ENCODE peak calls at places on chromosomes 5 and 9, in seven cellular contexts. One of them, this sample, is unnamed.

GRCh38 chr9:135070964-135071735 is 16.3 kb upstream of the OLFM1 start:
- DNase-seq in activated CD4-positive, alpha-beta T cell treated with anti-CD3 and anti-CD28 coated beads, Interleukin-2, amount 50 U/mL, for 1 hour: no peak
- DNase-seq in AML-193: no peak
- DNase-seq in Kasumi-1: no peak
- DNase-seq in NCI-H1105: no peak
- DNase-seq in NAMALWA: no peak
- DNase-seq in activated gamma-delta T cell treated with Interleukin-2 at 50 U/mL for 16 hours: no peak
- DNase-seq in this sample: no peak

GRCh38 chr5:3120013-3120412 is 368.5 kb upstream of the IRX2 start:
- DNase-seq in activated CD4-positive, alpha-beta T cell treated with anti-CD3 and anti-CD28 coated beads, Interleukin-2, amount 50 U/mL, for 1 hour: no peak
- DNase-seq in AML-193: no peak
- DNase-seq in Kasumi-1: no peak
- DNase-seq in NCI-H1105: no peak
- DNase-seq in NAMALWA: no peak
- DNase-seq in activated gamma-delta T cell treated with Interleukin-2 at 50 U/mL for 16 hours: no peak
- DNase-seq in this sample: no peak

GRCh38 chr9:19149230-19149629 is 21.9 kb upstream of the PLIN2 start:
- DNase-seq in activated CD4-positive, alpha-beta T cell treated with anti-CD3 and anti-CD28 coated beads, Interleukin-2, amount 50 U/mL, for 1 hour: no peak
- DNase-seq in AML-193: no peak
- DNase-seq in Kasumi-1: no peak
- DNase-seq in NCI-H1105: no peak
- DNase-seq in NAMALWA: no peak
- DNase-seq in activated gamma-delta T cell treated with Interleukin-2 at 50 U/mL for 16 hours: no peak
- DNase-seq in this sample: no peak

GRCh38 chr9:101119206-101119819 is 90.8 kb downstream of the PLPPR1 start:
- DNase-seq in activated CD4-positive, alpha-beta T cell treated with anti-CD3 and anti-CD28 coated beads, Interleukin-2, amount 50 U/mL, for 1 hour: no peak
- DNase-seq in AML-193: peak; percentile 23
- DNase-seq in Kasumi-1: peak; percentile 37
- DNase-seq in NCI-H1105: peak; percentile 54
- DNase-seq in NAMALWA: peak; percentile 51
- DNase-seq in activated gamma-delta T cell treated with Interleukin-2 at 50 U/mL for 16 hours: no peak
- DNase-seq in this sample: peak; percentile 72

GRCh38 chr5:116650544-116650943 is 75.9 kb upstream of the SEMA6A start:
- DNase-seq in activated CD4-positive, alpha-beta T cell treated with anti-CD3 and anti-CD28 coated beads, Interleukin-2, amount 50 U/mL, for 1 hour: no peak
- DNase-seq in AML-193: no peak
- DNase-seq in Kasumi-1: no peak
- DNase-seq in NCI-H1105: no peak
- DNase-seq in NAMALWA: no peak
- DNase-seq in activated gamma-delta T cell treated with Interleukin-2 at 50 U/mL for 16 hours: no peak
- DNase-seq in this sample: no peak

GRCh38 chr9:34079181-34079580 is 30.5 kb upstream of the UBAP2 start:
- DNase-seq in activated CD4-positive, alpha-beta T cell treated with anti-CD3 and anti-CD28 coated beads, Interleukin-2, amount 50 U/mL, for 1 hour: no peak
- DNase-seq in AML-193: no peak
- DNase-seq in Kasumi-1: no peak
- DNase-seq in NCI-H1105: no peak
- DNase-seq in NAMALWA: no peak
- DNase-seq in activated gamma-delta T cell treated with Interleukin-2 at 50 U/mL for 16 hours: no peak
- DNase-seq in this sample: no peak

GRCh38 chr5:168889039-168889438 is 309.9 kb upstream of the PANK3 start:
- DNase-seq in activated CD4-positive, alpha-beta T cell treated with anti-CD3 and anti-CD28 coated beads, Interleukin-2, amount 50 U/mL, for 1 hour: no peak
- DNase-seq in AML-193: no peak
- DNase-seq in Kasumi-1: no peak
- DNase-seq in NCI-H1105: no peak
- DNase-seq in NAMALWA: no peak
- DNase-seq in activated gamma-delta T cell treated with Interleukin-2 at 50 U/mL for 16 hours: no peak
- DNase-seq in this sample: no peak

GRCh38 chr9:129319076-129319937 is 141.2 kb upstream of the IER5L start:
- DNase-seq in activated CD4-positive, alpha-beta T cell treated with anti-CD3 and anti-CD28 coated beads, Interleukin-2, amount 50 U/mL, for 1 hour: no peak
- DNase-seq in AML-193: no peak
- DNase-seq in Kasumi-1: no peak
- DNase-seq in NCI-H1105: no peak
- DNase-seq in NAMALWA: no peak
- DNase-seq in activated gamma-delta T cell treated with Interleukin-2 at 50 U/mL for 16 hours: no peak
- DNase-seq in this sample: no peak

GRCh38 chr9:127938298-127938690 is 640 bp upstream of the DPM2 start:
- DNase-seq in activated CD4-positive, alpha-beta T cell treated with anti-CD3 and anti-CD28 coated beads, Interleukin-2, amount 50 U/mL, for 1 hour: no peak
- DNase-seq in AML-193: no peak
- DNase-seq in Kasumi-1: no peak
- DNase-seq in NCI-H1105: no peak
- DNase-seq in NAMALWA: no peak
- DNase-seq in activated gamma-delta T cell treated with Interleukin-2 at 50 U/mL for 16 hours: no peak
- DNase-seq in this sample: no peak

GRCh38 chr5:10565785-10566506 is 2.1 kb downstream of the ANKRD33B start:
- DNase-seq in activated CD4-positive, alpha-beta T cell treated with anti-CD3 and anti-CD28 coated beads, Interleukin-2, amount 50 U/mL, for 1 hour: no peak
- DNase-seq in AML-193: peak; percentile 4
- DNase-seq in Kasumi-1: no peak
- DNase-seq in NCI-H1105: no peak
- DNase-seq in NAMALWA: peak; percentile 84
- DNase-seq in activated gamma-delta T cell treated with Interleukin-2 at 50 U/mL for 16 hours: no peak
- DNase-seq in this sample: no peak

This sample was measured in OCI-M1.